ENCODE peak calls at places on chromosomes 13 and 19, in seven cellular contexts. M is SK-N-SH, B is K562, H is HCT116, D is HepG2, I is GM12878, R is H1. V is an unnamed sample.

GRCh38 chr13:40476175-40476958 is 190.1 kb downstream of the FOXO1 start:
- DNase-seq in M (no peak), B (no peak), H (no peak), D (peak), I (no peak), R (no peak), V (no peak)

GRCh38 chr13:97456047-97456446 is 22.1 kb downstream of the RAP2A start:
- DNase-seq in M (no peak), B (no peak), H (no peak), D (no peak), I (no peak), R (no peak), V (no peak)

GRCh38 chr19:35350591-35350990 is 2.9 kb downstream of the FFAR1 start:
- DNase-seq in M (no peak), B (no peak), H (no peak), D (no peak), I (no peak), R (no peak), V (no peak)

GRCh38 chr19:39217094-39217493 is 13.0 kb upstream of the SYCN start:
- DNase-seq in M (no peak), B (no peak), H (no peak), D (no peak), I (no peak), R (no peak), V (no peak)

GRCh38 chr19:44741841-44742352 is 6.6 kb upstream of the BCL3 start:
- DNase-seq in M (peak), B (peak), H (peak), D (peak), I (no peak), R (no peak), V (peak)

GRCh38 chr13:46738055-46738454 is 58.9 kb downstream of the ESD start:
- DNase-seq in M (no peak), B (no peak), H (no peak), D (no peak), I (no peak), R (no peak), V (no peak)

GRCh38 chr19:49581007-49581508 is at the start of gene PRRG2:
- DNase-seq in M (no peak), B (peak), H (peak), D (no peak), I (no peak), R (no peak), V (no peak)

GRCh38 chr13:25135896-25136295 is 36.2 kb downstream of the AMER2 start:
- DNase-seq in M (no peak), B (no peak), H (no peak), D (no peak), I (no peak), R (no peak), V (no peak)

GRCh38 chr13:66887088-66887487 is 343.0 kb downstream of the PCDH9 start:
- DNase-seq in M (peak), B (no peak), H (no peak), D (no peak), I (peak), R (no peak), V (no peak)

GRCh38 chr13:86000546-86000945 is 201.3 kb upstream of the SLITRK6 start:
- DNase-seq in M (no peak), B (no peak), H (no peak), D (no peak), I (no peak), R (no peak), V (no peak)

DNA sequence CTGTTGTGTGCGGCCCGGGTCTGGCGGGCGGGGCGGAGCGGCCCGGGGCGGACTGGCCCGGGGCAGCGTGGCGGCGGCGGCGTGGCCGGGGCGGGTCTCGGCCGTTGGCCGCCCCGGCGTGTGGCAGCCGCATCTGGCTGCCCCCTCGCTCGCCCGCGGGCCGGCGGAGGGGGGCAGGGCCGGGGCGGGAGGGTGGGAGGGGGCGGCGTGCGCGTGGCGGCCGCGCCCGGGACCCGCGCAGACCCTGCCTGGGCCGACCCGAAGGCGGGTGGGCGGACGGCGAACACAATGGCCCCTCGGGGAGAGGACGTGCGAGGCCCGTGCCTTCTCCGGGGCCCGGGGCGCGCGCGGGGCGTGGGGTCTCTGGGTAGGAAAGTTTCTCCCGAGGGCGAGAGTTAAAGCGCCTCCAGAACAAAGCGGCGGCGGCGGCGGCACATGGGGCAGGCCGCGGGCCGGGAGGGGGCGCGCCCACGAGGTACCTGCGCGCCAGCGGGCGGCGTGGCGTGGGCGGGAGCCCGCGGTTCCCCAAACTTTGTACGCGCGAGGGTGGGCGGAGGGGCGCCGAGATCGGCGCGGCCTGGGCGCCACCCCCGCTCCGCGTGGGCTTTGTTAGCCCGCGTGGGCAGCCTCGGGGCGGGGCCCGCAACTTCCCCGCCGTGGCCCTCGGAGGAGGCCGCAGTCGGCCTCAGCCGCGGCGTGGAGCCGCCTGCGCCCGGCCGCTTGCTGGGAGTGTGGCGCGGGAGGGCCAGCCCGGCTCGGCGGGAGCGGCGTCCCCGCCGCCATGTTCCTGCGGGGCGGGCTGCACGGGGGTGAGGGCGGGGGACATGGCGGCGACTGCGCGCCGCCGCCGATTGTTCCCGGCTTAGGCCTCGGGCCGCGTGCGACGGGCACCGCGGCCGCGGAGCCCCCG is 764 bp downstream of the MIR17HG start:
- DNase-seq in M (no peak), B (peak), H (no peak), D (no peak), I (no peak), R (no peak), V (peak)
- TF ChIP-seq JUND in M (no peak), B (no peak), H (no peak), D (no peak), I (no peak), R (no peak), V (no peak)

GRCh38 chr19:57708641-57709354 is at the start of gene ZNF154:
- DNase-seq in M (no peak), B (no peak), H (no peak), D (no peak), I (no peak), R (peak), V (no peak)
- TF ChIP-seq JUND in M (no peak), B (no peak), H (no peak), D (no peak), I (no peak), R (no peak), V (no peak)

DNA sequence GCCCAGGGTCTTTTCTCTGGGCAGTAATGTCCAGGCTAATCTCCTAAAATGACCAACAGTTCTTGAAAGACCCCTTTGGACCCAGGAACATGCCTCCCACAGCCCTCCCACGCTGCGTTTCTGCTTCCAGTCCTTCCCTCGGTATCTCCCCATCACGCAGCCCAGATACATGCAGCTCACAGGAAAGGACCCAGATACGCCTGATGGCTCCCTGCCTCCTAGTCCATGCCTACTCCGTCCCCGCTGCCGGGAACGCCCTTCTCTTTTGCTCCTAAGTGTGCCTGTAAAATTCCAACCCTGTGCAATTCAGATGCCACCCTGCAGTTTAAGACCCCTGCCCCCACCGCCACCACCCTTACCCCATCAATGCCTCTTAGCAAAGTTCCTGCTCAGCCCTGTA is 778 bp downstream of the MUC16 start:
- DNase-seq in M (no peak), B (no peak), H (no peak), D (no peak), I (no peak), R (no peak), V (no peak)
- TF ChIP-seq JUND in M (no peak), B (no peak), H (no peak), D (no peak), I (no peak), R (no peak), V (no peak)

GRCh38 chr19:12783226-12783848 is 7.9 kb upstream of the JUNB start:
- DNase-seq in M (no peak), B (no peak), H (no peak), D (no peak), I (no peak), R (no peak), V (no peak)
- TF ChIP-seq JUND in M (no peak), B (no peak), H (no peak), D (no peak), I (no peak), R (no peak), V (no peak)

GRCh38 chr19:10899171-10899653 is 27.9 kb downstream of the CARM1 start:
- DNase-seq in M (peak), B (no peak), H (no peak), D (no peak), I (no peak), R (no peak), V (peak)

GRCh38 chr19:10895363-10895762 is 24.0 kb downstream of the CARM1 start:
- DNase-seq in M (no peak), B (no peak), H (no peak), D (no peak), I (no peak), R (no peak), V (no peak)

GRCh38 chr19:10895920-10896319 is 24.6 kb downstream of the CARM1 start:
- DNase-seq in M (no peak), B (no peak), H (no peak), D (no peak), I (no peak), R (no peak), V (no peak)

GRCh38 chr19:10896851-10897526 is 25.6 kb downstream of the CARM1 start:
- DNase-seq in M (no peak), B (no peak), H (no peak), D (peak), I (no peak), R (no peak), V (no peak)

GRCh38 chr19:10898633-10899032 is 27.3 kb downstream of the CARM1 start:
- DNase-seq in M (no peak), B (no peak), H (no peak), D (no peak), I (no peak), R (no peak), V (no peak)
- TF ChIP-seq JUND in M (no peak), B (no peak), H (no peak), D (no peak), I (no peak), R (no peak), V (no peak)

DNA sequence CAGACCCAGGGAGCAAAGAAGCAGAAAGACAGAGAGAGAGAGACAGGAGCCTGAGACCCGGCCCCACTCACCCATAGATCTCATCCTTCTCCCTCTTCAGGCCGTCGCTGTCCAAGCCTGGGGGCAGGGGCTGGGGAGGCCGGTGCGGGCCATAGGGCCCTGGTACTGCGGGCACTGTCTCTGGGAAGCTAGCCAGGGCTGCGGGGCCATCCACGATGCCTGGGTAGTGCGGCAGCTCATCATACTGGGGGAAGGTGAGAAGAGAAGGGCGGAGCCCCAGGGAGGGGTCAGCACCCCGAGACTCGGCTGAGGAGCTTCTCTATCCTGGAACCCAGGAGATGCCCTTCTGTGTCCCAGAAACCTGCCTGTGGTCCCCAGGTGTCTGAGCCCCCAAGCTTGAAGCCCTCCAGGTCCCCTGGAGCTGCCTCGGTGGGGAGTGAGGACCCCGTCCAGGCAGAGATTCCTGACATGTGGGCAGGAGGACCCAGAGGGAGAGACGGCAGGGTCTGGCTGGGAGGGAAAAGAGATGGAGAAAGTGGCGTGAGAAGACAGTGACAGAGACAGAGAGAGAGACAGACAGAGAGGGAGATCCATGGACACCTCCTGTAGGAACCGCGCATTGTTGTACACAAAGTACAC is 2.1 kb downstream of the MEIS3 start:
- DNase-seq in M (peak), B (no peak), H (no peak), D (no peak), I (no peak), R (no peak), V (no peak)
- TF ChIP-seq JUND in M (no peak), B (no peak), H (no peak), D (no peak), I (no peak), R (no peak), V (no peak)

V was measured in T47D.